ENCODE peak calls at places on chromosomes 13 and 19, in six cellular contexts. One of them, this sample, is unnamed.

GRCh38 chr19:52635786-52636570 is 2.2 kb downstream of the ZNF83 start:
- DNase-seq in upper lobe of right lung: no peak
- DNase-seq in mesendoderm: no peak
- DNase-seq in foreskin fibroblast: peak
- DNase-seq in cardiac fibroblast: no peak
- DNase-seq in heart right ventricle: no peak
- DNase-seq in this sample: no peak

GRCh38 chr13:65606622-65607021 is 1623.5 kb downstream of the PCDH9 start:
- DNase-seq in upper lobe of right lung: no peak
- DNase-seq in mesendoderm: no peak
- DNase-seq in foreskin fibroblast: peak
- DNase-seq in cardiac fibroblast: peak
- DNase-seq in heart right ventricle: no peak
- DNase-seq in this sample: no peak

GRCh38 chr19:11373166-11373884 is 1.1 kb upstream of the SWSAP1 start:
- DNase-seq in upper lobe of right lung: peak
- DNase-seq in mesendoderm: peak
- DNase-seq in foreskin fibroblast: peak
- DNase-seq in cardiac fibroblast: peak
- DNase-seq in heart right ventricle: no peak
- DNase-seq in this sample: peak

GRCh38 chr19:48703316-48703715 is 7.5 kb downstream of the FUT2 start:
- DNase-seq in upper lobe of right lung: no peak
- DNase-seq in mesendoderm: no peak
- DNase-seq in foreskin fibroblast: no peak
- DNase-seq in cardiac fibroblast: no peak
- DNase-seq in heart right ventricle: no peak
- DNase-seq in this sample: no peak

GRCh38 chr19:31378404-31378803 is 29.2 kb upstream of the TSHZ3 start:
- DNase-seq in upper lobe of right lung: no peak
- DNase-seq in mesendoderm: no peak
- DNase-seq in foreskin fibroblast: peak
- DNase-seq in cardiac fibroblast: peak
- DNase-seq in heart right ventricle: peak
- DNase-seq in this sample: no peak

GRCh38 chr13:37409756-37410155 is 188.8 kb downstream of the POSTN start:
- DNase-seq in upper lobe of right lung: no peak
- DNase-seq in mesendoderm: no peak
- DNase-seq in foreskin fibroblast: peak
- DNase-seq in cardiac fibroblast: no peak
- DNase-seq in heart right ventricle: no peak
- DNase-seq in this sample: no peak

GRCh38 chr19:11208526-11209471 is 11.5 kb upstream of the KANK2 start:
- DNase-seq in upper lobe of right lung: no peak
- DNase-seq in mesendoderm: no peak
- DNase-seq in foreskin fibroblast: peak
- DNase-seq in cardiac fibroblast: no peak
- DNase-seq in heart right ventricle: no peak
- DNase-seq in this sample: no peak

GRCh38 chr19:782195-783043 is 14.8 kb upstream of the PTBP1 start:
- DNase-seq in upper lobe of right lung: no peak
- DNase-seq in mesendoderm: peak
- DNase-seq in foreskin fibroblast: peak
- DNase-seq in cardiac fibroblast: peak
- DNase-seq in heart right ventricle: no peak
- DNase-seq in this sample: no peak

GRCh38 chr19:18894254-18895037 is 1.5 kb downstream of the CERS1 start:
- DNase-seq in upper lobe of right lung: no peak
- DNase-seq in mesendoderm: peak
- DNase-seq in foreskin fibroblast: peak
- DNase-seq in cardiac fibroblast: peak
- DNase-seq in heart right ventricle: no peak
- DNase-seq in this sample: no peak

GRCh38 chr13:30071890-30072817 is 221.7 kb upstream of the UBL3 start:
- DNase-seq in upper lobe of right lung: peak
- DNase-seq in mesendoderm: peak
- DNase-seq in foreskin fibroblast: no peak
- DNase-seq in cardiac fibroblast: no peak
- DNase-seq in heart right ventricle: no peak
- DNase-seq in this sample: no peak

GRCh38 chr13:74040200-74040599 is 94.0 kb downstream of the KLF12 start:
- DNase-seq in upper lobe of right lung: no peak
- DNase-seq in mesendoderm: peak
- DNase-seq in foreskin fibroblast: peak
- DNase-seq in cardiac fibroblast: peak
- DNase-seq in heart right ventricle: peak
- DNase-seq in this sample: peak

GRCh38 chr13:109157275-109157674 is 527.9 kb downstream of the MYO16 start:
- DNase-seq in upper lobe of right lung: no peak
- DNase-seq in mesendoderm: peak
- DNase-seq in foreskin fibroblast: no peak
- DNase-seq in cardiac fibroblast: no peak
- DNase-seq in heart right ventricle: no peak
- DNase-seq in this sample: no peak

GRCh38 chr13:109155301-109155761 is 525.9 kb downstream of the MYO16 start:
- DNase-seq in upper lobe of right lung: no peak
- DNase-seq in mesendoderm: no peak
- DNase-seq in foreskin fibroblast: no peak
- DNase-seq in cardiac fibroblast: peak
- DNase-seq in heart right ventricle: no peak
- DNase-seq in this sample: no peak

GRCh38 chr13:109154546-109154945 is 525.1 kb downstream of the MYO16 start:
- DNase-seq in upper lobe of right lung: no peak
- DNase-seq in mesendoderm: peak
- DNase-seq in foreskin fibroblast: no peak
- DNase-seq in cardiac fibroblast: peak
- DNase-seq in heart right ventricle: no peak
- DNase-seq in this sample: no peak

GRCh38 chr13:109158383-109158782 is 529.0 kb downstream of the MYO16 start:
- DNase-seq in upper lobe of right lung: no peak
- DNase-seq in mesendoderm: peak
- DNase-seq in foreskin fibroblast: no peak
- DNase-seq in cardiac fibroblast: no peak
- DNase-seq in heart right ventricle: no peak
- DNase-seq in this sample: no peak

DNA sequence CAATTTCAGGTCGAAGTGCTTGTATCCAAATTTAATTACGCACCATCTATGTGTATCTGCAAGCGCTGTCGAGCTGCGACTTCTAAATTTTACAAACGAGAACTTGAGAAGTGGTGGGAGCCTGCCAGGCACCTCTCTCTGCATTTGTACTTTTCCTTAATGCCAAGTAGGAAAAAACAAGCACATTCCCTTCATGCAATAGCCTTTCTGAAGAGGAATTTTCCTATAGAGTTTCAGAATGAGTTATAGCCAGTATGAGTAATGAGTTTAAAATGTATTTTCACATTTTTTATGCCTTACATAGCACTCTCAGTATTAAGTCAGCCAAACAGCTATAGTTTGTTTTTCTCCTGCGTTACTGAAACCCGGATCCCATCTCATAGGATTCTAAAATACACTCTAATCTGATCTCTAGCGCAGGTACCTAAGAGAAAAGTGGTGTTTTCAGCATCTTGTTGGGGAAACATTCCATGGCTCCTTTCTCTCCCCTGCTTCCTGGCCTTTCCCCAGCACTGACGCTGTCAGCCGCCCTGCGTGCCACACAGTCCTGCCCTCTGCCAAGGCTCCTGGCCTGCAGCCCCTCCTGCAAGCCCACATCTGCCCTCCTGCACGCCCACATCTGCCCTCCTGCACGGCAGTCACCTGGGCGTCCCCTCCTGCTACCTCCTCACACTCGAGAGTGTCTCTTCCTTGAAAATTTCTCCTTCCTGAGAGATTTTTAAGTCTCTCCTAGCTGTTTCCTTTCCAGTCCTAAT is 526.9 kb downstream of the MYO16 start:
- DNase-seq in upper lobe of right lung: peak
- DNase-seq in mesendoderm: peak
- DNase-seq in foreskin fibroblast: peak
- DNase-seq in cardiac fibroblast: peak
- DNase-seq in heart right ventricle: peak
- DNase-seq in this sample: no peak
- H3K4me3 ChIP-seq in upper lobe of right lung: no peak
- H3K4me3 ChIP-seq in mesendoderm: no peak
- H3K4me3 ChIP-seq in foreskin fibroblast: no peak
- H3K4me3 ChIP-seq in cardiac fibroblast: no peak
- H3K4me3 ChIP-seq in heart right ventricle: no peak
- H3K4me3 ChIP-seq in this sample: no peak

GRCh38 chr19:50327461-50328256 is 1.5 kb downstream of the KCNC3 start:
- DNase-seq in upper lobe of right lung: peak
- DNase-seq in mesendoderm: no peak
- DNase-seq in foreskin fibroblast: no peak
- DNase-seq in cardiac fibroblast: no peak
- DNase-seq in heart right ventricle: no peak
- DNase-seq in this sample: no peak
- H3K4me3 ChIP-seq in upper lobe of right lung: peak
- H3K4me3 ChIP-seq in mesendoderm: no peak
- H3K4me3 ChIP-seq in foreskin fibroblast: no peak
- H3K4me3 ChIP-seq in cardiac fibroblast: no peak
- H3K4me3 ChIP-seq in heart right ventricle: no peak
- H3K4me3 ChIP-seq in this sample: no peak

GRCh38 chr13:26881154-26881553 is 120.6 kb upstream of the GPR12 start:
- DNase-seq in upper lobe of right lung: no peak
- DNase-seq in mesendoderm: no peak
- DNase-seq in foreskin fibroblast: peak
- DNase-seq in cardiac fibroblast: peak
- DNase-seq in heart right ventricle: peak
- DNase-seq in this sample: no peak
- H3K4me3 ChIP-seq in upper lobe of right lung: no peak
- H3K4me3 ChIP-seq in mesendoderm: no peak
- H3K4me3 ChIP-seq in foreskin fibroblast: no peak
- H3K4me3 ChIP-seq in cardiac fibroblast: no peak
- H3K4me3 ChIP-seq in heart right ventricle: no peak
- H3K4me3 ChIP-seq in this sample: no peak

GRCh38 chr13:28047784-28048388 is 52.5 kb downstream of the FLT3 start:
- DNase-seq in upper lobe of right lung: no peak
- DNase-seq in mesendoderm: no peak
- DNase-seq in foreskin fibroblast: no peak
- DNase-seq in cardiac fibroblast: no peak
- DNase-seq in heart right ventricle: no peak
- DNase-seq in this sample: peak

GRCh38 chr13:28049215-28049614 is 51.2 kb downstream of the FLT3 start:
- DNase-seq in upper lobe of right lung: no peak
- DNase-seq in mesendoderm: no peak
- DNase-seq in foreskin fibroblast: no peak
- DNase-seq in cardiac fibroblast: no peak
- DNase-seq in heart right ventricle: no peak
- DNase-seq in this sample: no peak

GRCh38 chr13:28048768-28049167 is 51.6 kb downstream of the FLT3 start:
- DNase-seq in upper lobe of right lung: no peak
- DNase-seq in mesendoderm: no peak
- DNase-seq in foreskin fibroblast: no peak
- DNase-seq in cardiac fibroblast: no peak
- DNase-seq in heart right ventricle: no peak
- DNase-seq in this sample: no peak

GRCh38 chr13:28045861-28046260 is 54.5 kb downstream of the FLT3 start:
- DNase-seq in upper lobe of right lung: no peak
- DNase-seq in mesendoderm: no peak
- DNase-seq in foreskin fibroblast: no peak
- DNase-seq in cardiac fibroblast: no peak
- DNase-seq in heart right ventricle: no peak
- DNase-seq in this sample: no peak

GRCh38 chr13:28046981-28047380 is 53.4 kb downstream of the FLT3 start:
- DNase-seq in upper lobe of right lung: no peak
- DNase-seq in mesendoderm: no peak
- DNase-seq in foreskin fibroblast: peak
- DNase-seq in cardiac fibroblast: no peak
- DNase-seq in heart right ventricle: no peak
- DNase-seq in this sample: no peak
- H3K4me3 ChIP-seq in upper lobe of right lung: no peak
- H3K4me3 ChIP-seq in mesendoderm: no peak
- H3K4me3 ChIP-seq in foreskin fibroblast: no peak
- H3K4me3 ChIP-seq in cardiac fibroblast: no peak
- H3K4me3 ChIP-seq in heart right ventricle: no peak
- H3K4me3 ChIP-seq in this sample: no peak

DNA sequence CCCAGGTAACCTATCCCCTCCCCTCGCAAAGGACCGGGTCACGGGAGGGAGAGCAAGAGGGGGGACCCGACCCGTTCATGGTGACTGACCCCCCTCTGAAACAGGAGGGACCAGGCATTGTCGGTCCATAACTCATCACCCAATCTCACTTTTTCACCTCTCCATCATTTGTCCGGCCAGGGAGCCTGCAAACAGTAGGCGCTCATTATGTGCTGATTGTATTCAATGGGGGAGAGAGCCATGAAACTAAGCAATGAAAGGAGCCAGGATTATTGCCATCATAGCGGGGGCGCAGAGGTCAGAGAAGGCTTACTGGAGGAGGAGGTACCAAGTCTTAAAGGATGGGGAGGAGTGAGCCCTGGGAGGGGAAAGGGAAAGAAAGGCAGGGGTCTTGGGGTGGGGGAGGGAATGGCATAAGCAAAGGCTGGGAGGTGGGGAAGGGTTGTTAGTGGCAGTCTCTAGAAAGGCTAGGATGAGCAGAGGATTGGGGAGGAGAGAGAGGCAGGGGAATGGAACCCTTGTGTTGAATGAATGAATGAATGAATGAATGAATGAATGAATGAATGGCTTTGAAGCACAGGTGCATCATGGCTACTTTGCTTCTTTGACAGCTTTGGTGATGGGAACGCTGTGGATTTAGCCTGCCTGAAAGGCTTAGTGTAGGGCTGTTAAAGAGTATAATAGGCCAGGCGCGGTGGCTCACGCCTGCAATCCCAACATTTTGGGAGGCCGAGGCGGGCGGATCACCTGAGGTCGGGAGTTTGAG is 1.4 kb downstream of the SHFL start:
- DNase-seq in upper lobe of right lung: no peak
- DNase-seq in mesendoderm: no peak
- DNase-seq in foreskin fibroblast: no peak
- DNase-seq in cardiac fibroblast: no peak
- DNase-seq in heart right ventricle: no peak
- DNase-seq in this sample: peak
- H3K4me3 ChIP-seq in upper lobe of right lung: peak
- H3K4me3 ChIP-seq in mesendoderm: no peak
- H3K4me3 ChIP-seq in foreskin fibroblast: peak
- H3K4me3 ChIP-seq in cardiac fibroblast: peak
- H3K4me3 ChIP-seq in heart right ventricle: peak
- H3K4me3 ChIP-seq in this sample: no peak

DNA sequence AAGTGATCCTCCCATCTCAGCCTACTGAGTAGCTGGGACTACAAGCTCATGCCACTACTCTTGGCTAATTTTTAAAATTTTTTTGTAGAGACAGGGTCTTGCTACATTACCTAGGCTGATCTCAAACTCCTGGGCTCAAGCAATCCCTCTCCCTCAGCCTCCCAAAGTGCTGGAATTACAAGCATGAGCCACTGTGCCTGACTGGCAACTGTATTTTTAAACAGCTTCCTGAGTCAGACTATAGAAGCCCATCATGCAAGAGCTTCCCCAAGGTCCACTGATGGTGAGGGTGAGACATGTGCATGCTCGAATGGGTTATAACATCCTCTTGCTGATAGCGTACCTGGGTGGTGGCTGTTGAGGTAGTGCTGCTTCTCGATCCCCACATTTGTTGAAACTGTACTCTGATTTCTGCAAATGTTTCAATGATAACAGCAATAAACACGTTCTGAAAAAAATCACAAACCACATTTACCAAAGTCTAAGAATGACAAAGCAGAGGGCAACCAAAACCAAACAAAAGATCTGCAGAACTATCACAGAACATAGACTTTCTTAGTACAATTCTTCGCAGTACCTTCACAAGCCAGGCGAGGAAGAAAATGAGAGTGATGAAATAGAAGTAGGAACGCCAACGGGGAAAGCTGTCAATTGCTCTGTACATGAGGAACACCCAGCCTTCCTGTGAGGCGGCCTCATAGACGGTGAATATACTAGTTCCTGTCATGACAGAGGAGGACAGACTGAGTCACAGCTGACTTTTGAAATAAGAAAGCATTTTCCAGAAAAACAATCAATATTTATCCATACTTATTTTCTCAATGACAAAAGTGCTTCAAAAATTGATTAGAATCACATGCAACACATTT is 124.4 kb downstream of the NALCN start:
- DNase-seq in upper lobe of right lung: no peak
- DNase-seq in mesendoderm: no peak
- DNase-seq in foreskin fibroblast: peak
- DNase-seq in cardiac fibroblast: no peak
- DNase-seq in heart right ventricle: no peak
- DNase-seq in this sample: no peak
- H3K4me3 ChIP-seq in upper lobe of right lung: no peak
- H3K4me3 ChIP-seq in mesendoderm: no peak
- H3K4me3 ChIP-seq in foreskin fibroblast: no peak
- H3K4me3 ChIP-seq in cardiac fibroblast: no peak
- H3K4me3 ChIP-seq in heart right ventricle: no peak
- H3K4me3 ChIP-seq in this sample: no peak